ENCODE peak calls at places on chromosomes 16 and 17, in seven cellular contexts. P, S, K, I, V, N and G are unnamed samples.

GRCh38 chr17:56594528-56595418 is 1.3 kb downstream of the NOG start:
- DNase-seq in I (no peak), S (no peak), P (peak), V (no peak), N (no peak), K (no peak), G (no peak)

GRCh38 chr17:44807093-44807816 is 22.8 kb downstream of the GJC1 start:
- DNase-seq in N (no peak), P (no peak), K (no peak), V (no peak), I (no peak), S (no peak), G (no peak)

GRCh38 chr17:8556074-8556473 is 74.5 kb downstream of the MYH10 start:
- DNase-seq in I (no peak), N (no peak), S (no peak), P (no peak), V (peak), K (no peak), G (no peak)

GRCh38 chr16:77271532-77272426 is 72.6 kb downstream of the SYCE1L start:
- DNase-seq in P (no peak), V (no peak), K (no peak), S (no peak), N (peak), I (no peak), G (no peak)

GRCh38 chr17:3030096-3030495 is 33.3 kb downstream of the OR1D5 start:
- DNase-seq in K (no peak), N (no peak), S (peak), I (no peak), P (no peak), V (no peak), G (no peak)

GRCh38 chr17:8068736-8069586 is 18.6 kb downstream of the ALOX12B start:
- DNase-seq in P (no peak), I (no peak), K (no peak), S (no peak), N (no peak), V (no peak), G (no peak)

GRCh38 chr17:74430706-74431567 is 951 bp upstream of the GPRC5C start:
- DNase-seq in K (peak), I (peak), N (peak), V (peak), S (no peak), P (peak), G (peak)

GRCh38 chr17:11598274-11599221 is at the start of gene DNAH9:
- DNase-seq in P (peak), S (no peak), K (peak), V (no peak), I (no peak), N (peak), G (peak)

GRCh38 chr17:43791589-43791988 is 11.4 kb downstream of the CFAP97D1 start:
- DNase-seq in N (peak), S (no peak), I (no peak), P (no peak), K (peak), V (peak), G (peak)

GRCh38 chr17:13118311-13118710 is 100.5 kb upstream of the ELAC2 start:
- DNase-seq in V (no peak), S (no peak), N (no peak), P (no peak), I (no peak), K (no peak), G (no peak)

GRCh38 chr17:3008336-3009279 is 54.8 kb downstream of the OR1D5 start:
- DNase-seq in N (no peak), K (no peak), V (no peak), P (no peak), I (no peak), S (no peak), G (no peak)

GRCh38 chr16:7083086-7083485 is 249.6 kb upstream of the RBFOX1 start:
- DNase-seq in I (no peak), P (no peak), V (no peak), S (no peak), N (no peak), K (no peak), G (peak)

GRCh38 chr17:37844158-37844976 is 79.8 kb upstream of the TBC1D3K start:
- DNase-seq in P (peak), I (no peak), K (peak), S (no peak), N (peak), V (peak), G (peak)

GRCh38 chr17:19867654-19868395 is at the start of gene ULK2:
- DNase-seq in K (no peak), S (no peak), V (peak), P (peak), N (no peak), I (no peak), G (peak)

GRCh38 chr17:46009681-46010596 is 10.9 kb downstream of the STH start:
- DNase-seq in V (no peak), P (no peak), S (no peak), N (no peak), I (no peak), K (no peak), G (no peak)

GRCh38 chr16:13176711-13177110 is 275.3 kb downstream of the SHISA9 start:
- DNase-seq in K (no peak), N (no peak), I (no peak), S (no peak), P (no peak), V (no peak), G (no peak)

GRCh38 chr17:44222112-44222869 is 2.8 kb upstream of the UBTF start:
- DNase-seq in V (peak), P (peak), S (no peak), N (peak), K (no peak), I (no peak), G (peak)

GRCh38 chr17:2782030-2782429 is 14.2 kb upstream of the RAP1GAP2 start:
- DNase-seq in P (no peak), S (no peak), I (no peak), K (no peak), V (no peak), N (no peak), G (no peak)

DNA sequence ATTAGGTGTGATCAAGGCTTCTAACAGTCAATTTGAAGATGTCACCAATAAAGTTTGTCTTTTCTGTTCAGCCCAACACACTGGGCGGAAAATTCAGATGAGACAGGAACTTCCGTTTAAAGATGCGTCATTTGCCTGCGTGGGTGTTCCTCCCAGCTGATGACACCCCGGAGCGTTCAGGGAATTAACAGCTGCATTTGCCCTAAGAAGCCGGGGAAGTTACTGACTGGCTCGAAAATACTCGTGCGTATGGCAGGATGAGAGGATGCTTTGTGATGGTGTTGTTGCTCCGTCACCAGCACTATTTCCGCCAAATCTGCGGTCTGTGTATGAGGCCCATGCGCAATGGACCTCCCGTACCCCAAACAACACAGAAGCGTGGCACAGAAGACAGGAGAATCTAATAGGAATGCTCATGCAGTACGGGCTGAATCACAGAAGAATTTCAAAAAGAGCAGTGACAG is 11.9 kb upstream of the PVALEF start:
- DNase-seq in N (no peak), I (no peak), V (no peak), P (no peak), K (peak), S (no peak), G (peak)
- TF ChIP-seq SIN3A in N (no peak), I (no peak), V (no peak), P (no peak), K (no peak), S (no peak), G (no peak)

GRCh38 chr16:28924762-28925385 is at the start of gene RABEP2:
- DNase-seq in N (peak), K (peak), I (no peak), P (peak), S (no peak), V (peak), G (peak)
- TF ChIP-seq SIN3A in N (peak), K (peak), I (no peak), P (no peak), S (peak), V (no peak), G (no peak)

DNA sequence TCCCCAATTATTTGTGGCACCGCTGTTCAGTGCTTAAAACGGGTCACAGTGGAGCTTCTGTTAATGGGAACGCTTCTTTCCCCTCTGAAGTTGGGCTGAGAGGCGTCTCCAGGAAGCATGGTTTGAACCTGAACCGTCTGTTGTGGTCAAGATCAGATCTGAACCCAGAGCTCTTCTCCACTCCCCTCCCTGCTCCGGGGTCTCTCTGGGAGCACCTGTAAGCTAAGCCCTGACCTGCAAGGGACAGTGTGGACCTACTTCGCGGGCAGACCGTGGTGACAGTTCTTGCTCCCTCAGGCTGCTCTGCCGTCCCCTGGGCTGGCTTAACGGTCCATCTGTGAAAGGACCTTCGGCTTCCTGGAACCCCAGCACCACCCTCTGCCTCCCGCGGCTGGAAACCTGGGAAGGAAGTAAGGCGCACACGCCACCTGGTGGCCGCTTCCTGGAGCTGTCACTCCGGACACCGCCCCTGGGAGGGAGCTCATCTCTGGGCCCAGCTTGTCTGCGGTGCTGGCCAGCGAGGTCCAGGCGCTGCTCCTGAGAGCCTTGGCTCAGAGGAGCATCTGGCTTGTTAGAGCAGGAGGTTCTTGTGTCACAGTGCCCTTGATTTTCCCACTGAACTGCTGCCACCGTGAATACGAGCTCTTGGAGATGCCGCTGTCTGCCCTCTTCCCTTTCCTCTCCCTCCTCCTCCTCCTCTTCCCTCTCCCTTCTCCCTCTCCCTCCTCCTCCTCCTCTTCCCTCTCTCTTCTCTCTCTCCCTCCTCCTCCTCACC is 518.5 kb upstream of the EEF2KMT start:
- DNase-seq in I (no peak), S (no peak), N (peak), K (peak), V (peak), P (peak), G (peak)
- TF ChIP-seq SIN3A in I (no peak), S (no peak), N (no peak), K (no peak), V (no peak), P (no peak), G (no peak)

GRCh38 chr17:80970762-80971703 is 20.6 kb upstream of the CHMP6 start:
- DNase-seq in V (no peak), P (no peak), I (no peak), S (no peak), N (no peak), K (no peak), G (peak)

GRCh38 chr17:80969030-80969673 is 22.5 kb upstream of the CHMP6 start:
- DNase-seq in S (no peak), P (no peak), K (no peak), I (no peak), V (no peak), N (no peak), G (peak)

GRCh38 chr17:80968602-80969029 is 23.0 kb upstream of the CHMP6 start:
- DNase-seq in S (no peak), N (no peak), I (no peak), V (no peak), P (no peak), K (no peak), G (peak)

GRCh38 chr17:80969674-80970043 is 22.0 kb upstream of the CHMP6 start:
- DNase-seq in V (no peak), P (no peak), I (no peak), S (no peak), K (no peak), N (no peak), G (no peak)

GRCh38 chr17:80970044-80970761 is 21.4 kb upstream of the CHMP6 start:
- DNase-seq in K (no peak), P (no peak), N (no peak), V (no peak), S (peak), I (no peak), G (peak)
- TF ChIP-seq SIN3A in K (no peak), P (no peak), N (no peak), V (no peak), S (no peak), I (no peak), G (no peak)